ENCODE peak calls at places on chromosomes 11 and 22, in five cellular contexts. Q is natural killer cell treated with Interleukin-12 subunit alpha and Interleukin-12 subunit beta and Interleukin-15 and Interleukin-18, amount 100 ng/mL, for 72 hours; D is psoas muscle; O is neuronal stem cell; X is heart right ventricle. P is an unnamed sample.

GRCh38 chr22:32837142-32837541 is 35.6 kb downstream of the TIMP3 start:
- DNase-seq in Q (no peak), D (no peak), O (no peak), X (no peak), P (no peak)

GRCh38 chr11:95078526-95078925 is 11.1 kb upstream of the ENDOD1 start:
- DNase-seq in Q (no peak), D (no peak), O (no peak), X (no peak), P (peak)

GRCh38 chr11:58856806-58857205 is 12.3 kb upstream of the GLYATL2 start:
- DNase-seq in Q (no peak), D (no peak), O (no peak), X (no peak), P (no peak)

GRCh38 chr11:115774756-115775155 is 270.5 kb upstream of the CADM1 start:
- DNase-seq in Q (no peak), D (no peak), O (no peak), X (no peak), P (no peak)

GRCh38 chr11:299951-300735 is 817 bp upstream of the IFITM5 start:
- DNase-seq in Q (no peak), D (peak), O (no peak), X (no peak), P (peak)

GRCh38 chr11:130762342-130763037 is 153.8 kb downstream of the SNX19 start:
- DNase-seq in Q (no peak), D (no peak), O (no peak), X (no peak), P (no peak)

GRCh38 chr22:48857202-48857805 is 970.4 kb downstream of the BRD1 start:
- DNase-seq in Q (no peak), D (no peak), O (no peak), X (no peak), P (no peak)

GRCh38 chr11:3796796-3797328 is 492 bp downstream of the NUP98 start:
- DNase-seq in Q (no peak), D (no peak), O (no peak), X (no peak), P (peak)

GRCh38 chr22:44154431-44154942 is 26.2 kb upstream of the PARVG start:
- DNase-seq in Q (no peak), D (peak), O (no peak), X (no peak), P (no peak)

GRCh38 chr22:31631381-31631780 is 30.6 kb downstream of the PISD start:
- DNase-seq in Q (no peak), D (no peak), O (no peak), X (no peak), P (peak)

GRCh38 chr22:49077036-49077393 is 750.7 kb downstream of the BRD1 start:
- DNase-seq in Q (no peak), D (peak), O (no peak), X (no peak), P (no peak)

GRCh38 chr11:113534625-113535024 is 59.4 kb upstream of the DRD2 start:
- DNase-seq in Q (no peak), D (no peak), O (no peak), X (no peak), P (no peak)

GRCh38 chr11:45517171-45517770 is 148.2 kb downstream of the CHST1 start:
- DNase-seq in Q (no peak), D (no peak), O (no peak), X (no peak), P (no peak)

GRCh38 chr11:96267490-96268010 is 75.4 kb downstream of the MAML2 start:
- DNase-seq in Q (peak), D (no peak), O (no peak), X (no peak), P (no peak)

GRCh38 chr22:34866501-34867171 is 199.3 kb upstream of the ISX start:
- DNase-seq in Q (no peak), D (no peak), O (no peak), X (no peak), P (peak)

GRCh38 chr22:50303848-50304527 is 3.5 kb downstream of the PLXNB2 start:
- DNase-seq in Q (no peak), D (no peak), O (no peak), X (peak), P (peak)

GRCh38 chr11:71977743-71978418 is 20.8 kb upstream of the IL18BP start:
- DNase-seq in Q (no peak), D (no peak), O (peak), X (peak), P (peak)

GRCh38 chr11:117220999-117221774 is 10.7 kb downstream of the PCSK7 start:
- DNase-seq in Q (no peak), D (peak), O (no peak), X (peak), P (no peak)

GRCh38 chr22:23800297-23801237 is 13.8 kb downstream of the SMARCB1 start:
- DNase-seq in Q (no peak), D (no peak), O (no peak), X (no peak), P (no peak)

GRCh38 chr11:78194490-78194889 is 5.8 kb downstream of the USP35 start:
- DNase-seq in Q (peak), D (no peak), O (no peak), X (no peak), P (no peak)

GRCh38 chr11:134654161-134654915 is 242.3 kb upstream of the B3GAT1 start:
- DNase-seq in Q (no peak), D (no peak), O (no peak), X (peak), P (no peak)

GRCh38 chr11:117444256-117445096 is 116.8 kb downstream of the CEP164 start:
- DNase-seq in Q (no peak), D (no peak), O (no peak), X (no peak), P (no peak)